ENCODE peak calls at places on chromosomes 6 and 20, in seven cellular contexts. E, I, V, S, R, F and G are unnamed samples.
A peak's percentile ranks its signal among the peaks of the same experiment; 100 is the strongest.

GRCh38 chr20:49594143-49594928 is 26.4 kb upstream of the PTGIS start:
- DNase-seq in E (no peak), I (peak; percentile 61), V (peak; percentile 83), S (peak; percentile 86), R (no peak), F (peak; percentile 46), G (no peak)

GRCh38 chr20:51631011-51631950 is 88.8 kb upstream of the NFATC2 start:
- DNase-seq in E (no peak), I (no peak), V (peak; percentile 97), S (peak; percentile 99), R (no peak), F (no peak), G (no peak)

GRCh38 chr20:52035977-52036376 is 155.6 kb downstream of the ZFP64 start:
- DNase-seq in E (no peak), I (no peak), V (no peak), S (no peak), R (no peak), F (no peak), G (no peak)

GRCh38 chr20:57661201-57662027 is 41.2 kb upstream of the ZBP1 start:
- DNase-seq in E (peak; percentile 69), I (no peak), V (no peak), S (no peak), R (no peak), F (peak; percentile 88), G (no peak)

GRCh38 chr20:24798930-24799705 is 150.0 kb upstream of the CST7 start:
- DNase-seq in E (no peak), I (no peak), V (no peak), S (no peak), R (no peak), F (peak; percentile 65), G (no peak)

GRCh38 chr20:51532577-51533191 is 9.8 kb downstream of the NFATC2 start:
- DNase-seq in E (peak; percentile 77), I (no peak), V (no peak), S (no peak), R (no peak), F (peak; percentile 92), G (no peak)

GRCh38 chr20:10328897-10329255 is 105.1 kb downstream of the MKKS start:
- DNase-seq in E (no peak), I (no peak), V (no peak), S (no peak), R (no peak), F (no peak), G (no peak)

GRCh38 chr20:45621593-45621992 is 7.9 kb upstream of the WFDC10A start:
- DNase-seq in E (no peak), I (no peak), V (no peak), S (no peak), R (no peak), F (no peak), G (no peak)

GRCh38 chr6:50823130-50823920 is 4.7 kb downstream of the TFAP2B start:
- DNase-seq in E (no peak), I (no peak), V (no peak), S (no peak), R (no peak), F (peak; percentile 83), G (no peak)

GRCh38 chr6:37516076-37516919 is 16.6 kb upstream of the CCDC167 start:
- DNase-seq in E (no peak), I (peak; percentile 87), V (no peak), S (no peak), R (no peak), F (peak; percentile 93), G (peak; percentile 32)

GRCh38 chr20:51492167-51493092 is 50.1 kb downstream of the NFATC2 start:
- DNase-seq in E (no peak), I (no peak), V (no peak), S (peak; percentile 88), R (no peak), F (peak; percentile 66), G (no peak)

GRCh38 chr6:85866373-85866740 is 223.7 kb upstream of the SYNCRIP start:
- DNase-seq in E (no peak), I (no peak), V (no peak), S (peak; percentile 37), R (no peak), F (no peak), G (no peak)

GRCh38 chr6:92564393-92564792 is 855.0 kb downstream of the EPHA7 start:
- DNase-seq in E (no peak), I (no peak), V (no peak), S (no peak), R (no peak), F (no peak), G (no peak)

GRCh38 chr20:30486103-30486478 is 771.4 kb upstream of the DEFB115 start:
- DNase-seq in E (no peak), I (no peak), V (no peak), S (no peak), R (no peak), F (no peak), G (no peak)

GRCh38 chr6:1856381-1856780 is 246.7 kb downstream of the FOXC1 start:
- DNase-seq in E (no peak), I (no peak), V (peak; percentile 66), S (peak; percentile 69), R (no peak), F (no peak), G (no peak)

GRCh38 chr20:24782801-24783630 is 166.1 kb upstream of the CST7 start:
- DNase-seq in E (peak; percentile 36), I (no peak), V (no peak), S (no peak), R (no peak), F (peak; percentile 83), G (no peak)

GRCh38 chr6:100276311-100277057 is 188.2 kb downstream of the SIM1 start:
- DNase-seq in E (no peak), I (no peak), V (no peak), S (no peak), R (no peak), F (no peak), G (no peak)

GRCh38 chr20:6707231-6707870 is 60.1 kb upstream of the BMP2 start:
- DNase-seq in E (no peak), I (no peak), V (no peak), S (no peak), R (no peak), F (no peak), G (no peak)

GRCh38 chr6:106279179-106279578 is 46.4 kb downstream of the ATG5 start:
- DNase-seq in E (no peak), I (no peak), V (peak; percentile 32), S (no peak), R (no peak), F (no peak), G (no peak)